ENCODE peak calls at places on chromosomes 1 and 21, in six cellular contexts. J is heart right ventricle, Q is cardiac fibroblast, C is pancreas, B is adrenal gland, X is prostate gland. Z is an unnamed sample.

GRCh38 chr1:3338725-3339070 is 115.8 kb upstream of the ARHGEF16 start:
- DNase-seq in J (no peak), Q (no peak), C (no peak), B (no peak), X (no peak), Z (no peak)

GRCh38 chr1:214660900-214661299 is 57.9 kb downstream of the CENPF start:
- DNase-seq in J (no peak), Q (peak), C (no peak), B (peak), X (no peak), Z (no peak)

GRCh38 chr1:93350322-93350721 is 4.6 kb downstream of the DR1 start:
- DNase-seq in J (no peak), Q (no peak), C (no peak), B (no peak), X (no peak), Z (no peak)

GRCh38 chr1:232620356-232620841 is 9.5 kb downstream of the SIPA1L2 start:
- DNase-seq in J (peak), Q (peak), C (no peak), B (peak), X (peak), Z (no peak)

GRCh38 chr21:32182449-32182848 is 96.4 kb downstream of the MIS18A start:
- DNase-seq in J (no peak), Q (no peak), C (no peak), B (no peak), X (no peak), Z (no peak)

GRCh38 chr21:42861311-42862122 is 17.8 kb downstream of the WDR4 start:
- DNase-seq in J (no peak), Q (no peak), C (no peak), B (no peak), X (no peak), Z (no peak)

GRCh38 chr1:32801096-32801713 is 16.0 kb downstream of the YARS1 start:
- DNase-seq in J (no peak), Q (no peak), C (no peak), B (no peak), X (no peak), Z (no peak)

GRCh38 chr1:19734472-19734999 is 65.2 kb downstream of the TMCO4 start:
- DNase-seq in J (no peak), Q (peak), C (no peak), B (no peak), X (no peak), Z (no peak)

GRCh38 chr21:43645414-43645891 is 13.8 kb downstream of the HSF2BP start:
- DNase-seq in J (peak), Q (peak), C (no peak), B (peak), X (peak), Z (no peak)

GRCh38 chr1:100955322-100955721 is 59.4 kb downstream of the SLC30A7 start:
- DNase-seq in J (no peak), Q (peak), C (no peak), B (no peak), X (no peak), Z (no peak)

GRCh38 chr21:37620401-37620800 is 253.8 kb downstream of the DYRK1A start:
- DNase-seq in J (no peak), Q (peak), C (no peak), B (peak), X (no peak), Z (no peak)

GRCh38 chr1:53733975-53734649 is 4.9 kb downstream of the GLIS1 start:
- DNase-seq in J (no peak), Q (no peak), C (no peak), B (no peak), X (no peak), Z (no peak)

GRCh38 chr1:224884428-224884827 is 45.0 kb upstream of the DNAH14 start:
- DNase-seq in J (no peak), Q (peak), C (no peak), B (no peak), X (peak), Z (no peak)

GRCh38 chr1:45864124-45864721 is 60.8 kb downstream of the MAST2 start:
- DNase-seq in J (no peak), Q (peak), C (no peak), B (no peak), X (no peak), Z (no peak)

GRCh38 chr1:171984850-171985485 is 143.7 kb downstream of the DNM3 start:
- DNase-seq in J (no peak), Q (peak), C (no peak), B (no peak), X (no peak), Z (no peak)

GRCh38 chr1:114428083-114428754 is 82.8 kb downstream of the TRIM33 start:
- DNase-seq in J (no peak), Q (peak), C (no peak), B (no peak), X (no peak), Z (no peak)

GRCh38 chr1:85188530-85188929 is 12.3 kb downstream of the SYDE2 start:
- DNase-seq in J (no peak), Q (no peak), C (no peak), B (no peak), X (no peak), Z (no peak)

GRCh38 chr1:85762804-85763203 is 54.6 kb upstream of the ZNHIT6 start:
- DNase-seq in J (no peak), Q (no peak), C (no peak), B (no peak), X (no peak), Z (no peak)

GRCh38 chr1:182968151-182968741 is 15.3 kb upstream of the SHCBP1L start:
- DNase-seq in J (no peak), Q (peak), C (no peak), B (no peak), X (no peak), Z (no peak)

GRCh38 chr1:94731891-94732290 is 88.3 kb upstream of the SLC44A3 start:
- DNase-seq in J (no peak), Q (no peak), C (no peak), B (no peak), X (no peak), Z (no peak)

GRCh38 chr21:35206141-35207125 is 157.3 kb upstream of the RUNX1 start:
- DNase-seq in J (no peak), Q (no peak), C (peak), B (no peak), X (peak), Z (no peak)

GRCh38 chr1:224245188-224245587 is 62.1 kb downstream of the DEGS1 start:
- DNase-seq in J (peak), Q (peak), C (no peak), B (peak), X (no peak), Z (peak)

GRCh38 chr1:233295775-233296322 is 324 bp upstream of the PCNX2 start:
- DNase-seq in J (no peak), Q (peak), C (no peak), B (peak), X (no peak), Z (no peak)

GRCh38 chr1:58786184-58786926 is 2.5 kb upstream of the JUN start:
- DNase-seq in J (no peak), Q (peak), C (no peak), B (no peak), X (no peak), Z (no peak)

GRCh38 chr1:190159146-190159545 is 318.5 kb downstream of the BRINP3 start:
- DNase-seq in J (no peak), Q (no peak), C (no peak), B (no peak), X (no peak), Z (no peak)

GRCh38 chr1:10897981-10898728 is 101.7 kb upstream of the CASZ1 start:
- DNase-seq in J (no peak), Q (peak), C (no peak), B (no peak), X (no peak), Z (no peak)

GRCh38 chr1:33167650-33168447 is 14.0 kb downstream of the TRIM62 start:
- DNase-seq in J (no peak), Q (no peak), C (no peak), B (no peak), X (no peak), Z (no peak)

GRCh38 chr1:27552911-27553420 is 51.0 kb downstream of the AHDC1 start:
- DNase-seq in J (no peak), Q (no peak), C (no peak), B (no peak), X (no peak), Z (no peak)

GRCh38 chr1:119653135-119653838 is 5.2 kb upstream of the ZNF697 start:
- DNase-seq in J (no peak), Q (no peak), C (no peak), B (no peak), X (no peak), Z (no peak)

GRCh38 chr1:114551400-114551799 is 30.0 kb downstream of the BCAS2 start:
- DNase-seq in J (no peak), Q (peak), C (no peak), B (no peak), X (no peak), Z (no peak)

GRCh38 chr1:7005762-7006161 is 220.5 kb downstream of the CAMTA1 start:
- DNase-seq in J (no peak), Q (no peak), C (no peak), B (no peak), X (no peak), Z (no peak)

DNA sequence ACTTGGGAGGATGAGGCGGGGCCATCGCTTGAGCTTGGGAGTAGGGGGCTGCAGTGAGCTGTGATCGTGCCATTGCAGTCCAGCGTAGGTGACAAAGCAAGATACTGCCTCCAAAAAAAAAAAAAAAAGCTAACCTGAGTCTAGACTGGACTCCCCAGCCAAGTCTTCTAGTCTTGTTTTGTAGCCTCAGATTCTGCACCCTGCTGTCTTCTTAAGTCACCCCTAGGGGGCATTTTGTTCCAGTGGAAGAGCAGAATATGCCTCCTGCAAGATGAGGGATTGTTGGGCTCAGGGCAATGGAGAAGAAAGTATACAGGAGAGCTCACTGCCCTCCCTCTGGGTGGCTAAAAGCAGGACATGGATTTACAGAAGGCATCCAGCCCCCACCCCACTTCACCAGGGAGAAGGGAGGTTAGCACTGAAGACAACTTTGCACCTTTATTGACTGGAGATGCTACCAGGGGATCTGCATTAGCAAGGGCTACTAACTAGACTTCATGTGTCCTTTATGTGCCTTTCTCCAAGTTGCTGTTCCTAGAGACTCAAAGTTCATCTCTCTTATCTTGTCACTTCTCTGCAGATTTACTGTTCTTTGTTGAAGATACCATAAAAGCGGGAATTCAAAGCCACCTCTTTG is 15.3 kb upstream of the RNF187 start:
- DNase-seq in J (no peak), Q (peak), C (no peak), B (no peak), X (no peak), Z (no peak)
- TF ChIP-seq CTCF in J (peak), Q (peak), C (peak), B (peak), X (no peak), Z (no peak)

GRCh38 chr1:205321109-205321958 is at the start of gene NUAK2:
- DNase-seq in J (peak), Q (peak), C (peak), B (peak), X (peak), Z (peak)
- TF ChIP-seq CTCF in J (peak), Q (no peak), C (no peak), B (peak), X (no peak), Z (no peak)

DNA sequence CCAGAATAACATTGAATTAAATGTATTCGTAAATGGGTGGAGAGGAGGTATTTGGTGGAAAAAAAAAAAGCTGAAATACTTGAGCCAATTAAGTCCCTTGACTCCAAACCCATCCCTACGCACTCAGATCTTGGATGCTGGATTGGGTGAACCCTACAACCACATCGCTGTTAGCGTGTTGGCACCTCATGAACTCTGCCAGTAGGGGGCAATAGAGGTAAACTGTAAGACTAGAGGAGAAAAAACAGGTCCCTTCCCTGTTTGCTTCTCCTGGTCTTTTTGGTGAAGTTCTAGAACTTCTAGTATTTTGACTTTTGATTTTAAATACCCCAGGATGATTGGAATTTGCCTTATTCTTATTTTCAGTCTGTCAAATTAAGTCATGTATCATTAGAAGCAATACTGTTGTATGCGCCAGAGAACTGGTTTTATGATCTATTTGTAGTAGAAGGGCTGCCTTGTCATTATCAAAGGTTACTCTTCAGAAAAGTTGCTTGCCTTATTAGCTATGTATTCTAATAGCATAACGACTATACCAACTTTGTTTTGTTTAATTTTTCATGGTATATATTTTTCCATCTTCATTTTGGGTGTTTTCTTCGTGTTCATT is 1.9 kb upstream of the OR13G1 start:
- DNase-seq in J (peak), Q (peak), C (no peak), B (peak), X (peak), Z (no peak)
- TF ChIP-seq CTCF in J (peak), Q (peak), C (peak), B (peak), X (no peak), Z (no peak)

GRCh38 chr1:71792264-71792663 is 490.1 kb downstream of the NEGR1 start:
- DNase-seq in J (no peak), Q (no peak), C (no peak), B (no peak), X (no peak), Z (no peak)
- TF ChIP-seq CTCF in J (no peak), Q (no peak), C (no peak), B (no peak), X (no peak), Z (no peak)

GRCh38 chr1:203036537-203036936 is 10.2 kb downstream of the PPFIA4 start:
- DNase-seq in J (no peak), Q (no peak), C (no peak), B (no peak), X (no peak), Z (no peak)

GRCh38 chr1:203037509-203038190 is 11.4 kb downstream of the PPFIA4 start:
- DNase-seq in J (no peak), Q (no peak), C (no peak), B (no peak), X (no peak), Z (no peak)

GRCh38 chr1:203039609-203040517 is 13.6 kb downstream of the PPFIA4 start:
- DNase-seq in J (no peak), Q (no peak), C (no peak), B (no peak), X (no peak), Z (no peak)

GRCh38 chr1:203038891-203039608 is 12.8 kb downstream of the PPFIA4 start:
- DNase-seq in J (peak), Q (peak), C (peak), B (peak), X (peak), Z (peak)

GRCh38 chr1:203038217-203038741 is 12.0 kb downstream of the PPFIA4 start:
- DNase-seq in J (peak), Q (peak), C (no peak), B (peak), X (no peak), Z (no peak)
- TF ChIP-seq CTCF in J (no peak), Q (no peak), C (no peak), B (no peak), X (no peak), Z (no peak)

GRCh38 chr1:5637171-5637570 is 355.1 kb downstream of the NPHP4 start:
- DNase-seq in J (no peak), Q (no peak), C (no peak), B (peak), X (peak), Z (no peak)
- TF ChIP-seq CTCF in J (peak), Q (peak), C (peak), B (peak), X (peak), Z (no peak)

Z was measured in activated B cell treated with CpG ODN at 0.5 μM for 24 hours.